ENCODE peak calls at places on chromosomes 2 and 18, in four cellular contexts. One of them, this sample, is unnamed.

GRCh38 chr2:122340246-122340645 is 584.8 kb downstream of the TSN start:
- DNase-seq in K562: no peak
- DNase-seq in HepG2: no peak
- DNase-seq in SK-N-SH: no peak
- DNase-seq in this sample: no peak

GRCh38 chr2:29220506-29221270 is 105.5 kb downstream of the CLIP4 start:
- DNase-seq in K562: no peak
- DNase-seq in HepG2: no peak
- DNase-seq in SK-N-SH: no peak
- DNase-seq in this sample: no peak

GRCh38 chr18:493974-494601 is 6.4 kb downstream of the COLEC12 start:
- DNase-seq in K562: no peak
- DNase-seq in HepG2: no peak
- DNase-seq in SK-N-SH: no peak
- DNase-seq in this sample: no peak

GRCh38 chr2:51918113-51918512 is 886.2 kb upstream of the NRXN1 start:
- DNase-seq in K562: no peak
- DNase-seq in HepG2: no peak
- DNase-seq in SK-N-SH: no peak
- DNase-seq in this sample: no peak

GRCh38 chr18:75203456-75204261 is 5.3 kb downstream of the PTGR3 start:
- DNase-seq in K562: no peak
- DNase-seq in HepG2: no peak
- DNase-seq in SK-N-SH: peak
- DNase-seq in this sample: no peak

GRCh38 chr2:37676274-37676673 is 4.8 kb upstream of the CDC42EP3 start:
- DNase-seq in K562: no peak
- DNase-seq in HepG2: no peak
- DNase-seq in SK-N-SH: no peak
- DNase-seq in this sample: no peak

GRCh38 chr2:216691210-216691741 is 4.1 kb downstream of the IGFBP5 start:
- DNase-seq in K562: peak
- DNase-seq in HepG2: no peak
- DNase-seq in SK-N-SH: peak
- DNase-seq in this sample: peak

GRCh38 chr2:197251163-197251562 is 59.4 kb downstream of the ANKRD44 start:
- DNase-seq in K562: no peak
- DNase-seq in HepG2: no peak
- DNase-seq in SK-N-SH: no peak
- DNase-seq in this sample: no peak

GRCh38 chr18:73793386-73793785 is 354.2 kb downstream of the FBXO15 start:
- DNase-seq in K562: no peak
- DNase-seq in HepG2: no peak
- DNase-seq in SK-N-SH: no peak
- DNase-seq in this sample: no peak

GRCh38 chr2:181615086-181615635 is 41.7 kb downstream of the CERKL start:
- DNase-seq in K562: no peak
- DNase-seq in HepG2: no peak
- DNase-seq in SK-N-SH: peak
- DNase-seq in this sample: no peak

GRCh38 chr2:127084611-127085031 is 22.3 kb downstream of the BIN1 start:
- DNase-seq in K562: no peak
- DNase-seq in HepG2: no peak
- DNase-seq in SK-N-SH: no peak
- DNase-seq in this sample: no peak

GRCh38 chr2:220499281-220499680 is 871.9 kb downstream of the SLC4A3 start:
- DNase-seq in K562: no peak
- DNase-seq in HepG2: no peak
- DNase-seq in SK-N-SH: no peak
- DNase-seq in this sample: no peak

GRCh38 chr2:142307716-142308115 is 176.9 kb upstream of the LRP1B start:
- DNase-seq in K562: no peak
- DNase-seq in HepG2: no peak
- DNase-seq in SK-N-SH: no peak
- DNase-seq in this sample: no peak

GRCh38 chr2:60581461-60582282 is 28.2 kb upstream of the BCL11A start:
- DNase-seq in K562: peak
- DNase-seq in HepG2: peak
- DNase-seq in SK-N-SH: peak
- DNase-seq in this sample: peak

GRCh38 chr2:109348645-109349554 is 219.9 kb downstream of the SH3RF3 start:
- DNase-seq in K562: no peak
- DNase-seq in HepG2: no peak
- DNase-seq in SK-N-SH: no peak
- DNase-seq in this sample: no peak

GRCh38 chr2:84846732-84847131 is 34.2 kb downstream of the TRABD2A start:
- DNase-seq in K562: no peak
- DNase-seq in HepG2: no peak
- DNase-seq in SK-N-SH: no peak
- DNase-seq in this sample: no peak
- TF ChIP-seq FOXJ3 in K562: no peak
- TF ChIP-seq FOXJ3 in HepG2: no peak
- TF ChIP-seq FOXJ3 in SK-N-SH: no peak
- TF ChIP-seq FOXJ3 in this sample: no peak

GRCh38 chr18:36496022-36496421 is 198.5 kb downstream of the FHOD3 start:
- DNase-seq in K562: no peak
- DNase-seq in HepG2: no peak
- DNase-seq in SK-N-SH: no peak
- DNase-seq in this sample: no peak
- TF ChIP-seq FOXJ3 in K562: no peak
- TF ChIP-seq FOXJ3 in HepG2: no peak
- TF ChIP-seq FOXJ3 in SK-N-SH: no peak
- TF ChIP-seq FOXJ3 in this sample: no peak

GRCh38 chr2:10136187-10136934 is 13.8 kb downstream of the RRM2 start:
- DNase-seq in K562: peak
- DNase-seq in HepG2: peak
- DNase-seq in SK-N-SH: no peak
- DNase-seq in this sample: no peak
- TF ChIP-seq FOXJ3 in K562: no peak
- TF ChIP-seq FOXJ3 in HepG2: no peak
- TF ChIP-seq FOXJ3 in SK-N-SH: no peak
- TF ChIP-seq FOXJ3 in this sample: no peak

GRCh38 chr18:35464731-35465728 is 32.7 kb downstream of the INO80C start:
- DNase-seq in K562: no peak
- DNase-seq in HepG2: no peak
- DNase-seq in SK-N-SH: no peak
- DNase-seq in this sample: no peak

GRCh38 chr18:35459997-35460396 is 37.8 kb downstream of the INO80C start:
- DNase-seq in K562: no peak
- DNase-seq in HepG2: no peak
- DNase-seq in SK-N-SH: no peak
- DNase-seq in this sample: no peak

GRCh38 chr18:35463837-35464236 is 33.9 kb downstream of the INO80C start:
- DNase-seq in K562: no peak
- DNase-seq in HepG2: no peak
- DNase-seq in SK-N-SH: no peak
- DNase-seq in this sample: no peak

GRCh38 chr18:35460719-35461118 is 37.0 kb downstream of the INO80C start:
- DNase-seq in K562: no peak
- DNase-seq in HepG2: no peak
- DNase-seq in SK-N-SH: no peak
- DNase-seq in this sample: no peak

GRCh38 chr18:35463050-35463449 is 34.7 kb downstream of the INO80C start:
- DNase-seq in K562: peak
- DNase-seq in HepG2: no peak
- DNase-seq in SK-N-SH: peak
- DNase-seq in this sample: no peak
- TF ChIP-seq FOXJ3 in K562: no peak
- TF ChIP-seq FOXJ3 in HepG2: no peak
- TF ChIP-seq FOXJ3 in SK-N-SH: no peak
- TF ChIP-seq FOXJ3 in this sample: no peak

GRCh38 chr2:46700435-46700834 is 215.2 kb downstream of the MCFD2 start:
- DNase-seq in K562: no peak
- DNase-seq in HepG2: no peak
- DNase-seq in SK-N-SH: no peak
- DNase-seq in this sample: no peak

GRCh38 chr2:46701152-46701551 is 214.5 kb downstream of the MCFD2 start:
- DNase-seq in K562: peak
- DNase-seq in HepG2: no peak
- DNase-seq in SK-N-SH: no peak
- DNase-seq in this sample: no peak

GRCh38 chr2:46696966-46697829 is 217.8 kb downstream of the TMEM247 start:
- DNase-seq in K562: no peak
- DNase-seq in HepG2: no peak
- DNase-seq in SK-N-SH: no peak
- DNase-seq in this sample: no peak

GRCh38 chr2:46695283-46695682 is 215.9 kb downstream of the TMEM247 start:
- DNase-seq in K562: no peak
- DNase-seq in HepG2: no peak
- DNase-seq in SK-N-SH: no peak
- DNase-seq in this sample: no peak

GRCh38 chr2:46697830-46698323 is 217.7 kb downstream of the MCFD2 start:
- DNase-seq in K562: peak
- DNase-seq in HepG2: peak
- DNase-seq in SK-N-SH: no peak
- DNase-seq in this sample: no peak
- TF ChIP-seq FOXJ3 in K562: no peak
- TF ChIP-seq FOXJ3 in HepG2: no peak
- TF ChIP-seq FOXJ3 in SK-N-SH: no peak
- TF ChIP-seq FOXJ3 in this sample: no peak

GRCh38 chr2:68912732-68913131 is 40.0 kb downstream of the GKN2 start:
- DNase-seq in K562: no peak
- DNase-seq in HepG2: no peak
- DNase-seq in SK-N-SH: no peak
- DNase-seq in this sample: no peak
- TF ChIP-seq FOXJ3 in K562: no peak
- TF ChIP-seq FOXJ3 in HepG2: no peak
- TF ChIP-seq FOXJ3 in SK-N-SH: no peak
- TF ChIP-seq FOXJ3 in this sample: no peak